ENCODE peak calls at places on chromosomes 2 and 18, in six cellular contexts. P, I, H, D, Y and R are unnamed samples.

GRCh38 chr2:27095745-27096651 is 9.4 kb downstream of the KHK start:
- DNase-seq in P (no peak), I (peak), H (peak), D (no peak), Y (peak), R (peak)

GRCh38 chr2:55621802-55622201 is 4.4 kb upstream of the PPP4R3B start:
- DNase-seq in P (no peak), I (no peak), H (no peak), D (no peak), Y (no peak), R (no peak)

GRCh38 chr2:190413421-190413820 is 5.3 kb downstream of the MFSD6 start:
- DNase-seq in P (no peak), I (peak), H (no peak), D (no peak), Y (no peak), R (no peak)

GRCh38 chr2:148645925-148646559 is 1.5 kb downstream of the EPC2 start:
- DNase-seq in P (peak), I (peak), H (peak), D (peak), Y (peak), R (no peak)

GRCh38 chr2:175063741-175064140 is 58.6 kb upstream of the CHN1 start:
- DNase-seq in P (no peak), I (peak), H (no peak), D (no peak), Y (no peak), R (no peak)

GRCh38 chr18:50424877-50425690 is 50.2 kb downstream of the SKA1 start:
- DNase-seq in P (no peak), I (peak), H (peak), D (no peak), Y (no peak), R (peak)

GRCh38 chr18:21703241-21703820 is 1.2 kb downstream of the ABHD3 start:
- DNase-seq in P (no peak), I (peak), H (peak), D (no peak), Y (no peak), R (no peak)

GRCh38 chr2:182946949-182947348 is 80.5 kb upstream of the FRZB start:
- DNase-seq in P (no peak), I (no peak), H (peak), D (no peak), Y (no peak), R (no peak)

GRCh38 chr2:64327129-64327509 is 126.8 kb upstream of the LGALSL start:
- DNase-seq in P (no peak), I (peak), H (no peak), D (no peak), Y (no peak), R (no peak)

GRCh38 chr18:44705075-44705474 is 24.4 kb downstream of the SETBP1 start:
- DNase-seq in P (no peak), I (no peak), H (no peak), D (no peak), Y (no peak), R (no peak)

GRCh38 chr18:44799422-44800421 is 119.0 kb downstream of the SETBP1 start:
- DNase-seq in P (no peak), I (no peak), H (no peak), D (no peak), Y (no peak), R (no peak)

GRCh38 chr18:13581055-13581454 is 145.3 kb downstream of the FAM210A start:
- DNase-seq in P (no peak), I (no peak), H (no peak), D (no peak), Y (no peak), R (no peak)

GRCh38 chr2:223692227-223692947 is 90.2 kb upstream of the SCG2 start:
- DNase-seq in P (peak), I (peak), H (peak), D (no peak), Y (no peak), R (no peak)

GRCh38 chr2:218202266-218202665 is 14.7 kb upstream of the ARPC2 start:
- DNase-seq in P (no peak), I (no peak), H (no peak), D (no peak), Y (no peak), R (no peak)

GRCh38 chr2:157269922-157270321 is 12.4 kb downstream of the GALNT5 start:
- DNase-seq in P (no peak), I (no peak), H (no peak), D (no peak), Y (no peak), R (no peak)

GRCh38 chr18:31512203-31512764 is 14.3 kb downstream of the DSG2 start:
- DNase-seq in P (no peak), I (peak), H (peak), D (peak), Y (no peak), R (no peak)

GRCh38 chr2:223923976-223924375 is 21.2 kb downstream of the WDFY1 start:
- DNase-seq in P (no peak), I (no peak), H (no peak), D (no peak), Y (no peak), R (no peak)

GRCh38 chr2:207655000-207655399 is 29.8 kb upstream of the METTL21A start:
- DNase-seq in P (no peak), I (no peak), H (no peak), D (no peak), Y (no peak), R (no peak)

GRCh38 chr2:3187467-3187866 is 190.2 kb downstream of the EIPR1 start:
- DNase-seq in P (no peak), I (no peak), H (no peak), D (no peak), Y (peak), R (peak)

GRCh38 chr2:193824474-193824873 is 1629.7 kb upstream of the TMEFF2 start:
- DNase-seq in P (peak), I (peak), H (peak), D (peak), Y (no peak), R (no peak)

GRCh38 chr2:184598313-184599053 is at the start of gene ZNF804A:
- DNase-seq in P (no peak), I (no peak), H (peak), D (peak), Y (peak), R (peak)

GRCh38 chr2:224146356-224147160 is 107.5 kb upstream of the SERPINE2 start:
- DNase-seq in P (no peak), I (no peak), H (no peak), D (no peak), Y (no peak), R (no peak)

GRCh38 chr2:12602661-12603060 is 114.1 kb upstream of the TRIB2 start:
- DNase-seq in P (no peak), I (no peak), H (no peak), D (no peak), Y (no peak), R (no peak)

GRCh38 chr2:175823291-175824073 is 178.6 kb downstream of the LNPK start:
- DNase-seq in P (no peak), I (no peak), H (no peak), D (no peak), Y (no peak), R (no peak)

GRCh38 chr2:120344991-120345975 is 653 bp upstream of the INHBB start:
- DNase-seq in P (no peak), I (no peak), H (no peak), D (no peak), Y (no peak), R (no peak)

GRCh38 chr2:240420206-240420899 is 15.1 kb upstream of the GPC1 start:
- DNase-seq in P (no peak), I (no peak), H (no peak), D (no peak), Y (peak), R (peak)

GRCh38 chr2:231410293-231411004 is 14.9 kb downstream of the B3GNT7 start:
- DNase-seq in P (no peak), I (no peak), H (no peak), D (no peak), Y (no peak), R (no peak)

GRCh38 chr2:111905990-111906735 is 7.8 kb downstream of the MERTK start:
- DNase-seq in P (no peak), I (peak), H (peak), D (no peak), Y (no peak), R (no peak)

GRCh38 chr2:233706720-233707119 is 6.0 kb upstream of the UGT1A5 start:
- DNase-seq in P (no peak), I (peak), H (peak), D (peak), Y (no peak), R (no peak)

GRCh38 chr2:25720575-25720974 is 47.2 kb upstream of the DTNB start:
- DNase-seq in P (no peak), I (peak), H (no peak), D (no peak), Y (no peak), R (no peak)

GRCh38 chr2:146634256-146635068 is 1210.4 kb upstream of the ACVR2A start:
- DNase-seq in P (peak), I (peak), H (peak), D (peak), Y (no peak), R (no peak)

GRCh38 chr2:11044201-11044600 is 111.1 kb upstream of the SLC66A3 start:
- DNase-seq in P (no peak), I (no peak), H (no peak), D (no peak), Y (no peak), R (no peak)

GRCh38 chr2:147388217-147388616 is 456.6 kb upstream of the ACVR2A start:
- DNase-seq in P (no peak), I (no peak), H (no peak), D (no peak), Y (no peak), R (no peak)

GRCh38 chr2:41966920-41967319 is 80.9 kb upstream of the PKDCC start:
- DNase-seq in P (no peak), I (no peak), H (peak), D (no peak), Y (peak), R (peak)

GRCh38 chr2:188975497-188976102 is 1.4 kb downstream of the COL3A1 start:
- DNase-seq in P (no peak), I (no peak), H (peak), D (peak), Y (peak), R (no peak)

GRCh38 chr18:61474918-61475317 is 141.7 kb downstream of the CDH20 start:
- DNase-seq in P (no peak), I (no peak), H (no peak), D (no peak), Y (no peak), R (no peak)

GRCh38 chr2:212659441-212659840 is 120.8 kb upstream of the ERBB4 start:
- DNase-seq in P (no peak), I (no peak), H (no peak), D (no peak), Y (no peak), R (no peak)

GRCh38 chr2:228048838-228049490 is 132.5 kb downstream of the SPHKAP start:
- DNase-seq in P (peak), I (peak), H (peak), D (peak), Y (no peak), R (no peak)

GRCh38 chr2:72515696-72516095 is 310.1 kb downstream of the EXOC6B start:
- DNase-seq in P (no peak), I (no peak), H (no peak), D (no peak), Y (no peak), R (no peak)